ENCODE peak calls at places on chromosomes 5 and 9, in four cellular contexts. K, C, P and R are unnamed samples.

GRCh38 chr9:132124800-132125199 is 37.1 kb upstream of the NTNG2 start:
- DNase-seq in P (no peak), C (no peak), K (no peak), R (no peak)

GRCh38 chr5:73692166-73692640 is 66.2 kb downstream of the ARHGEF28 start:
- DNase-seq in C (no peak), P (peak), K (no peak), R (no peak)

GRCh38 chr5:51960617-51961115 is 577.4 kb downstream of the ISL1 start:
- DNase-seq in P (peak), K (no peak), C (no peak), R (no peak)

GRCh38 chr5:84605246-84605645 is 220.6 kb upstream of the EDIL3 start:
- DNase-seq in P (no peak), C (no peak), K (no peak), R (no peak)

GRCh38 chr9:131666779-131667178 is 73.1 kb downstream of the RAPGEF1 start:
- DNase-seq in P (no peak), C (no peak), K (no peak), R (no peak)

GRCh38 chr9:27548055-27548741 is 18.6 kb upstream of the MOB3B start:
- DNase-seq in P (peak), C (no peak), K (no peak), R (peak)

GRCh38 chr9:15867334-15867733 is 314.5 kb downstream of the CCDC171 start:
- DNase-seq in K (no peak), P (no peak), C (no peak), R (no peak)

GRCh38 chr5:115179068-115179958 is 9.6 kb upstream of the TRIM36 start:
- DNase-seq in P (no peak), C (no peak), K (no peak), R (peak)

GRCh38 chr5:156963125-156963524 is at the start of gene TIMD4:
- DNase-seq in P (no peak), K (no peak), C (no peak), R (no peak)

GRCh38 chr9:89395931-89396710 is 77.8 kb downstream of the SECISBP2 start:
- DNase-seq in P (no peak), C (no peak), K (no peak), R (no peak)

GRCh38 chr9:28007097-28007817 is 434.0 kb upstream of the C9orf72 start:
- DNase-seq in P (no peak), C (no peak), K (no peak), R (no peak)

GRCh38 chr9:5799314-5799713 is 33.6 kb downstream of the ERMP1 start:
- DNase-seq in P (peak), C (no peak), K (no peak), R (peak)